ENCODE peak calls at places on chromosome 6, in five cellular contexts. N is neuronal stem cell, E is body of pancreas, L is tibial artery, C is pancreas. I is an unnamed sample.

GRCh38 chr6:75896526-75896925 is 147.5 kb downstream of the MYO6 start:
- DNase-seq in E (no peak), N (no peak), C (no peak), L (no peak), I (no peak)

GRCh38 chr6:128516514-128516898 is 3.9 kb downstream of the PTPRK start:
- DNase-seq in E (no peak), L (no peak), C (no peak), N (no peak), I (no peak)

GRCh38 chr6:95685817-95686216 is 108.5 kb downstream of the MANEA start:
- DNase-seq in E (no peak), N (peak; percentile 9), C (no peak), L (no peak), I (no peak)

GRCh38 chr6:144150673-144151009 is 324 bp downstream of the STX11 start:
- DNase-seq in C (no peak), L (no peak), N (peak; percentile 27), E (peak; percentile 42), I (no peak)

GRCh38 chr6:87393026-87393622 is 14.6 kb upstream of the CFAP206 start:
- DNase-seq in C (no peak), N (peak; percentile 56), E (peak; percentile 46), L (no peak), I (no peak)

GRCh38 chr6:44494011-44494501 is 106.5 kb downstream of the CDC5L start:
- DNase-seq in N (no peak), E (no peak), C (no peak), L (no peak), I (no peak)

GRCh38 chr6:10603265-10603664 is 82.1 kb downstream of the GCNT2 start:
- DNase-seq in L (no peak), N (no peak), C (no peak), E (no peak), I (no peak)

GRCh38 chr6:37456816-37457560 is 24.0 kb downstream of the CMTR1 start:
- DNase-seq in E (peak; percentile 17), L (no peak), C (no peak), N (no peak), I (peak; percentile 59)

GRCh38 chr6:15493437-15494168 is 169.2 kb downstream of the DTNBP1 start:
- DNase-seq in E (no peak), N (no peak), C (no peak), L (no peak), I (no peak)

GRCh38 chr6:168962886-168963285 is 290.8 kb downstream of the THBS2 start:
- DNase-seq in L (peak; percentile 40), E (no peak), C (no peak), N (no peak), I (no peak)

GRCh38 chr6:82910818-82911217 is 154.8 kb downstream of the UBE3D start:
- DNase-seq in L (no peak), E (no peak), N (no peak), C (no peak), I (no peak)

GRCh38 chr6:27129917-27130316 is 117.6 kb upstream of the PRSS16 start:
- DNase-seq in E (no peak), C (no peak), L (no peak), N (no peak), I (no peak)

GRCh38 chr6:19454296-19454998 is 382.7 kb upstream of the ID4 start:
- DNase-seq in N (no peak), L (no peak), E (no peak), C (no peak), I (no peak)

GRCh38 chr6:19446570-19446969 is 390.6 kb upstream of the ID4 start:
- DNase-seq in L (no peak), N (no peak), C (no peak), E (no peak), I (no peak)

GRCh38 chr6:19452495-19452894 is 384.7 kb upstream of the ID4 start:
- DNase-seq in C (no peak), E (no peak), L (no peak), N (no peak), I (no peak)

GRCh38 chr6:19454999-19455392 is 382.2 kb upstream of the ID4 start:
- DNase-seq in N (no peak), C (no peak), L (no peak), E (no peak), I (no peak)

DNA sequence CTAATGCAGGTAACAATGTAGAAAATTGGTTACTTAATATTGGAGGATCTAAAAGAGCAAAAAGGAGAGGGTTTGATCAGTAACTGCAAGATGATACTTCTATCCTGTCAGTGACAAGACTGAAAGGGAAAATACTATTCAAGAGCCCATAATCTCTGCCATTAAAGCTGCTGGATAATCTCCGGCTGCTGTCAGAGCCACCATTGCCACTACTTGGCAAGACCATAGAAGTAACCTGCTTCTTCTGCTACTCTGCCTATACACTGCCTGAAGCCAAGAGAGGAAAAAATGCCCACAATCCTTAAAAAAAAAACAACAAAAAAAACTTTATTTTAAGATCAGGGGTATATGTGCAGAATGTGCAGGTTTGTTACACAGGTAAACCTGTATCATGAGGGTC is 386.5 kb upstream of the ID4 start:
- DNase-seq in C (no peak), L (no peak), E (no peak), N (no peak), I (no peak)
- H3K4me3 ChIP-seq in C (no peak overlapping the region), L (no peak overlapping the region), E (no peak overlapping the region), N (no peak overlapping the region), I (no peak overlapping the region)

DNA sequence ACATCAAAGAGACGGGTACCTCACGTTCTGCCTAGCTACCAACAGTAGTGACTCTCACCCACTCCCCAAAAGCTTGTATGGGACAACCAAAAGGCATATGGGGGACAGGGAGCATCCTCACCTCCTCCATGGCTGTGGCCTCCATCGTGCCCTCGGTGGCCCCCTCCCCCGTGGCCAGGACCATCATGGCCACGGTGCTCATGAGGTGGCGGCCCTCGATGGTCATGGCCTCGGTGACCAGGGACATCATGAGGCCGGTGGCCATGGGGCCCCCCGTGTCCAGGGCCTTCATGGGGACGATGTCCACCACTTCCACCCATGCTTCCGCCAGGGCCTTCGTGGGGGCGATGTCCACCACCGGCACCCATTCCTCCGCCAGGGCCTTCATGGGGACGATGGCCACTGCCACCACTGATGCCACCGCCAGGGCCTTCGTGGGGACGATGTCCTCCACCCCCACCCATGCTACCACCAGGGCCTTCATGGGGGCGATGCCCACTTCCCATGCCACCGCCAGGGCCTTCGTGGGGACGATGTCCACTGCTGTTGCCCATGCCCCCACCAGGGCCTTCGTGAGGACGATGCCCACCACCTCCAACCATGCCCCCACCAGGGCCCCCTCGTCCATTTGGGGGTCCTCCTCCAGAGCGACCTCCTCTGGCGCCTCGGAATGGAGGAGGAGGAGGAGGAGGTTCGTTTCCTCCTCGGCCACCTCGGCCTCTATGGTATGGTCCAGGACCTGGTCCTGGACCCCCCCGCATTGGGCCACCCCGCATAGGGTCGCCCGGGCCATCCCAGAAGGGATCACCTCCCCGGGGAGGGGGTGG is 15.0 kb downstream of the PPP1R10 start:
- DNase-seq in E (no peak), C (no peak), N (no peak), L (no peak), I (no peak)
- H3K4me3 ChIP-seq in E (no peak overlapping the region), C (no peak overlapping the region), N (no peak overlapping the region), L (no peak overlapping the region), I (no peak overlapping the region)

GRCh38 chr6:124669713-124670480 is 292.3 kb upstream of the RNF217 start:
- DNase-seq in L (no peak), E (no peak), N (no peak), C (no peak), I (no peak)
- H3K4me3 ChIP-seq in L (no peak overlapping the region), E (no peak overlapping the region), N (no peak overlapping the region), C (no peak overlapping the region), I (no peak overlapping the region)

DNA sequence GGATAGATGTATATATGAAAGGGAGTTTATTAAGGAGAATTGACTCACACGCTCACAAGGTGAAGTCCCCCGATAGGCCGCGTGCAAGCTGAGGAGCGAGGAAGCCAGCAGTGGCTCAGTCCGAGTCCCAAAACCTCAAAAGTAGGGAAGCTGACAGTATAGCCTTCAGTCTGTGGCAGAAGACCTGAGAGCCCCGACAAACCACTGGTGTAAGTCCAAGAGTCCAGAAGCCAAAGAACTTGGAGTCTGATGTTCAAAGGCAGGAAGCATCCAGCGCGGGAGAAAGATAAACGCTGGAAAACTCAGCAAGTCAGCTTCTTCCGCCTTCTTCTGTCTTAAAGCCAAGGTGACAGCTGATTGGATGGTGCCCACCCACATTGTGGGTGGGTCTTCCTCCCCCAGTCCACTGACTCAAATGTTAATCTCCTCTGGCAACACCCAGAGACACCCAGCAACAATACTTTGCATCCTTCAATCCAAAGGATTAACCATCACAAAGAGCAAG is 102.6 kb upstream of the GJE1 start:
- DNase-seq in E (no peak), L (no peak), N (peak; percentile 45), C (no peak), I (no peak)
- H3K4me3 ChIP-seq in E (no peak overlapping the region), L (no peak overlapping the region), N (no peak overlapping the region), C (no peak overlapping the region), I (no peak overlapping the region)